ENCODE peak calls at places on chromosomes 3 and 15, in eight cellular contexts. J is Peyer's patch; C is iPS-NIHi11; B is K562; H is aorta; W is stimulated activated CD8-positive, alpha-beta memory T cell treated with anti-CD3 and anti-CD28 coated beads, Interleukin-4, amount 100 ng/mL, for 1 hour; T is H54; V is transverse colon. S is an unnamed sample.

GRCh38 chr3:27553868-27554540 is 69.8 kb upstream of the SLC4A7 start:
- DNase-seq in J (no peak), C (no peak), B (no peak), H (no peak), W (no peak), T (no peak), V (no peak), S (no peak)

GRCh38 chr3:24686764-24687163 is 192.1 kb upstream of the THRB start:
- DNase-seq in J (no peak), C (no peak), B (no peak), H (no peak), W (no peak), T (no peak), V (no peak), S (no peak)

GRCh38 chr15:75817151-75817935 is 25.9 kb upstream of the UBE2Q2 start:
- DNase-seq in J (no peak), C (no peak), B (no peak), H (no peak), W (no peak), T (no peak), V (no peak), S (no peak)

GRCh38 chr15:65044724-65045481 is at the start of gene SLC51B:
- DNase-seq in J (peak), C (no peak), B (no peak), H (no peak), W (no peak), T (no peak), V (peak), S (no peak)

GRCh38 chr15:66763186-66764066 is 61.4 kb downstream of the SMAD6 start:
- DNase-seq in J (peak), C (no peak), B (no peak), H (peak), W (no peak), T (no peak), V (peak), S (no peak)

GRCh38 chr3:39038165-39038564 is 13.6 kb downstream of the SCN11A start:
- DNase-seq in J (no peak), C (no peak), B (no peak), H (no peak), W (no peak), T (no peak), V (no peak), S (no peak)

GRCh38 chr3:193803288-193803687 is 210.3 kb downstream of the OPA1 start:
- DNase-seq in J (peak), C (no peak), B (no peak), H (no peak), W (no peak), T (no peak), V (peak), S (no peak)

GRCh38 chr15:75606711-75607684 is 18.5 kb downstream of the SNUPN start:
- DNase-seq in J (peak), C (no peak), B (peak), H (no peak), W (no peak), T (no peak), V (peak), S (no peak)

GRCh38 chr15:66404532-66404931 is 17.8 kb downstream of the MAP2K1 start:
- DNase-seq in J (no peak), C (peak), B (peak), H (no peak), W (no peak), T (no peak), V (no peak), S (peak)

GRCh38 chr3:169179193-169180122 is 484.1 kb downstream of the MECOM start:
- DNase-seq in J (no peak), C (no peak), B (no peak), H (no peak), W (no peak), T (no peak), V (peak), S (no peak)

GRCh38 chr3:151639096-151639740 is 94.5 kb upstream of the AADACL2 start:
- DNase-seq in J (peak), C (no peak), B (no peak), H (no peak), W (no peak), T (no peak), V (no peak), S (no peak)

GRCh38 chr15:99732268-99732641 is 982 bp downstream of the LYSMD4 start:
- DNase-seq in J (peak), C (no peak), B (no peak), H (no peak), W (no peak), T (no peak), V (no peak), S (no peak)

GRCh38 chr3:87997298-87997697 is 61.5 kb downstream of the CGGBP1 start:
- DNase-seq in J (peak), C (no peak), B (no peak), H (no peak), W (no peak), T (no peak), V (peak), S (no peak)

GRCh38 chr15:95972136-95972553 is 358.4 kb upstream of the NR2F2 start:
- DNase-seq in J (no peak), C (no peak), B (no peak), H (peak), W (no peak), T (no peak), V (no peak), S (no peak)

GRCh38 chr3:23840521-23840920 is 34.8 kb downstream of the UBE2E1 start:
- DNase-seq in J (no peak), C (no peak), B (no peak), H (no peak), W (no peak), T (no peak), V (no peak), S (no peak)

GRCh38 chr15:70152070-70152480 is 54.4 kb upstream of the TLE3 start:
- DNase-seq in J (peak), C (no peak), B (no peak), H (peak), W (no peak), T (no peak), V (no peak), S (no peak)

GRCh38 chr3:13013994-13014754 is 59.1 kb downstream of the IQSEC1 start:
- DNase-seq in J (no peak), C (no peak), B (no peak), H (peak), W (no peak), T (no peak), V (no peak), S (no peak)

GRCh38 chr3:107910713-107911259 is 180.0 kb downstream of the CD47 start:
- DNase-seq in J (no peak), C (no peak), B (no peak), H (no peak), W (no peak), T (no peak), V (no peak), S (no peak)

GRCh38 chr3:120113128-120114116 is 19.2 kb upstream of the GSK3B start:
- DNase-seq in J (no peak), C (no peak), B (no peak), H (no peak), W (no peak), T (peak), V (no peak), S (no peak)

GRCh38 chr3:139111392-139112229 is 66.9 kb upstream of the PRR23C start:
- DNase-seq in J (peak), C (peak), B (peak), H (peak), W (peak), T (peak), V (peak), S (peak)

GRCh38 chr3:177982034-177982433 is 554.2 kb upstream of the KCNMB2 start:
- DNase-seq in J (no peak), C (no peak), B (no peak), H (no peak), W (no peak), T (no peak), V (no peak), S (no peak)

GRCh38 chr3:52495096-52495495 is at the start of gene STAB1:
- DNase-seq in J (peak), C (peak), B (peak), H (peak), W (no peak), T (no peak), V (no peak), S (no peak)

GRCh38 chr15:55694652-55695150 is 48.3 kb downstream of the PRTG start:
- DNase-seq in J (no peak), C (peak), B (no peak), H (no peak), W (no peak), T (no peak), V (no peak), S (peak)

GRCh38 chr15:37902126-37902525 is 32.3 kb upstream of the TMCO5A start:
- DNase-seq in J (no peak), C (no peak), B (no peak), H (no peak), W (no peak), T (no peak), V (no peak), S (no peak)

GRCh38 chr3:52907497-52907896 is 10.1 kb upstream of the STIMATE start:
- DNase-seq in J (no peak), C (no peak), B (no peak), H (no peak), W (no peak), T (no peak), V (no peak), S (no peak)

GRCh38 chr15:31271224-31271635 is 55.4 kb upstream of the KLF13 start:
- DNase-seq in J (peak), C (no peak), B (no peak), H (no peak), W (no peak), T (no peak), V (no peak), S (no peak)

GRCh38 chr3:14145236-14145635 is 20.4 kb downstream of the TMEM43 start:
- DNase-seq in J (no peak), C (no peak), B (no peak), H (no peak), W (no peak), T (no peak), V (no peak), S (no peak)

GRCh38 chr3:155352900-155353490 is 59.5 kb upstream of the STRIT1 start:
- DNase-seq in J (no peak), C (peak), B (no peak), H (no peak), W (no peak), T (peak), V (no peak), S (no peak)